ENCODE peak calls at places on chromosomes 1 and 21, in four cellular contexts. M is AG08396; V is IMR-90; P is stimulated activated CD4-positive, alpha-beta T cell treated with anti-CD3 and anti-CD28 coated beads, Interleukin-4, amount 100 ng/mL, for 1 hour. G is an unnamed sample.

GRCh38 chr1:112510340-112510739 is 1.6 kb downstream of the WNT2B start:
- DNase-seq in M (no peak), V (no peak), P (no peak), G (no peak)

GRCh38 chr1:183148599-183148998 is 37.5 kb upstream of the LAMC2 start:
- DNase-seq in M (no peak), V (peak), P (no peak), G (no peak)

GRCh38 chr1:172781513-172782140 is 122.7 kb downstream of the FASLG start:
- DNase-seq in V (no peak), P (no peak), M (no peak), G (no peak)

GRCh38 chr1:77977989-77978292 is 931 bp downstream of the FUBP1 start:
- DNase-seq in P (no peak), V (no peak), M (no peak), G (no peak)

GRCh38 chr21:45894107-45894810 is 87.3 kb upstream of the COL6A1 start:
- DNase-seq in P (no peak), M (peak), V (peak), G (no peak)

GRCh38 chr1:106879538-106879937 is 176.9 kb upstream of the PRMT6 start:
- DNase-seq in M (no peak), V (no peak), P (no peak), G (no peak)

GRCh38 chr1:9758559-9759121 is 65.1 kb downstream of the CLSTN1 start:
- DNase-seq in P (no peak), V (no peak), M (no peak), G (no peak)

GRCh38 chr1:218171302-218171893 is 113.7 kb upstream of the RRP15 start:
- DNase-seq in P (no peak), M (peak), V (peak), G (no peak)

GRCh38 chr21:41242238-41242829 is 74.3 kb upstream of the FAM3B start:
- DNase-seq in M (no peak), P (no peak), V (no peak), G (no peak)

GRCh38 chr1:224411766-224412165 is 22.8 kb downstream of the WDR26 start:
- DNase-seq in P (no peak), V (peak), M (no peak), G (no peak)

GRCh38 chr1:17192394-17193221 is 12.3 kb upstream of the PADI1 start:
- DNase-seq in M (no peak), V (no peak), P (no peak), G (no peak)

GRCh38 chr1:16248007-16248436 is 11.0 kb upstream of the CPLANE2 start:
- DNase-seq in P (no peak), V (no peak), M (no peak), G (no peak)

GRCh38 chr1:174114788-174115448 is 44.4 kb upstream of the RABGAP1L start:
- DNase-seq in V (peak), M (peak), P (no peak), G (no peak)

GRCh38 chr1:26237230-26237966 is 3.4 kb downstream of the CEP85 start:
- DNase-seq in V (peak), P (no peak), M (no peak), G (no peak)

GRCh38 chr1:9596419-9597123 is 7.9 kb downstream of the TMEM201 start:
- DNase-seq in P (no peak), V (no peak), M (no peak), G (no peak)

GRCh38 chr1:118944133-118944532 is 44.0 kb downstream of the TBX15 start:
- DNase-seq in M (no peak), V (no peak), P (no peak), G (no peak)